ENCODE peak calls at places on chromosomes 13 and 19, in six cellular contexts. C is neural crest cell, T is endothelial cell, H is fibroblast of the aortic adventitia, A is uterus, S is mucosa of descending colon. Q is an unnamed sample.

GRCh38 chr13:38535271-38535670 is 151.6 kb upstream of the FREM2 start:
- DNase-seq in T (no peak), H (no peak), A (no peak), C (no peak), S (no peak), Q (no peak)

GRCh38 chr13:23899555-23899954 is 2.3 kb upstream of the C1QTNF9B start:
- DNase-seq in C (peak), H (peak), S (no peak), T (peak), A (peak), Q (peak)

GRCh38 chr13:110435331-110435730 is 126.2 kb downstream of the RAB20 start:
- DNase-seq in T (no peak), S (no peak), C (no peak), H (no peak), A (no peak), Q (no peak)

GRCh38 chr13:28204690-28205443 is 66.5 kb downstream of the PAN3 start:
- DNase-seq in T (no peak), S (no peak), A (no peak), C (no peak), H (no peak), Q (no peak)

GRCh38 chr19:16306728-16307402 is 17.8 kb upstream of the KLF2 start:
- DNase-seq in S (no peak), C (no peak), T (no peak), H (no peak), A (no peak), Q (no peak)

GRCh38 chr13:45282994-45283393 is 58.0 kb downstream of the TPT1 start:
- DNase-seq in A (no peak), S (no peak), C (no peak), H (no peak), T (no peak), Q (no peak)

GRCh38 chr13:29886446-29886845 is 36.0 kb upstream of the UBL3 start:
- DNase-seq in S (no peak), H (no peak), A (no peak), T (no peak), C (no peak), Q (no peak)

GRCh38 chr19:55258476-55258827 is 365 bp downstream of the PPP6R1 start:
- DNase-seq in H (no peak), S (no peak), A (no peak), T (peak), C (peak), Q (no peak)

GRCh38 chr19:33462112-33462726 is 59.4 kb downstream of the PEPD start:
- DNase-seq in H (no peak), T (no peak), A (no peak), S (no peak), C (no peak), Q (no peak)

DNA sequence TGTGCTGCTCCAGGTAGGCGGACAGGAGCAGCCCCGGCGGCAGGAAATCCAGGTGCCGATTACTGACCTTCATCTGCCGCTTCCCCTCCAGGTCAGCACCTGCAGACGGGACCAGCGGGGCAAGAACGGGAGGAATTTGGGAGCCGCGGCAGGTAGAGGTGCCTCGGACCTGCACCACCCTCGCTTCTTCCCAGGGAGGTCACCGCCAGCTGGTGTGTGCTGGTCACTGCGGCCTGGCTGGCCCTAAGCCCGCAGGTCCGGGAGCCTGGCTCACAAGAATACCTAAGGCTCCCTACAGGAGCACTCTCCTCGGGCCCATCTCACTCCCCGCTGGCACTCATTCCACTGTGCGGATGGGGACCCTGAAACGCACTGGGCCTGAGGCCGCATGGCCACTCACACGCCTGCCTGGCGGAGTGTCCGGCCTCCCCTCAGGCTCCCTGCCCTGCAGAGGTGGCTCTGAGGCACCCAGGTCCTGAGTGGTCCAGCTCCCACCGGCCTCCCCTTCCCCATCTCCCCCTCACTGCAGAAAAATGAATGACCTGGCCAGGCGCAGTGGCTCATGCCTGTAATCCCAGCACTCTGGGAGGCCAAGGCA is 4.3 kb downstream of the RNU6-9 start:
- DNase-seq in C (no peak), A (no peak), H (no peak), T (no peak), S (no peak), Q (no peak)
- TF ChIP-seq CTCF in C (no peak), A (no peak), H (no peak), T (peak), S (no peak), Q (peak)

GRCh38 chr13:25885418-25885817 is 166.4 kb downstream of the SHISA2 start:
- DNase-seq in T (no peak), H (no peak), A (no peak), C (no peak), S (no peak), Q (no peak)

GRCh38 chr13:25887962-25888655 is 163.7 kb downstream of the SHISA2 start:
- DNase-seq in A (no peak), H (no peak), S (no peak), C (no peak), T (no peak), Q (no peak)

GRCh38 chr13:25890671-25891212 is 161.1 kb downstream of the SHISA2 start:
- DNase-seq in H (no peak), T (no peak), C (no peak), S (no peak), A (no peak), Q (peak)

GRCh38 chr13:25882732-25883357 is 169.0 kb downstream of the SHISA2 start:
- DNase-seq in H (no peak), S (no peak), C (no peak), T (no peak), A (no peak), Q (no peak)

GRCh38 chr13:25886438-25887214 is 165.2 kb downstream of the SHISA2 start:
- DNase-seq in A (no peak), H (no peak), T (no peak), C (no peak), S (no peak), Q (peak)
- TF ChIP-seq CTCF in A (no peak), H (no peak), T (no peak), C (no peak), S (no peak), Q (no peak)

GRCh38 chr19:2039082-2039958 is 11.7 kb downstream of the MKNK2 start:
- DNase-seq in C (no peak), A (no peak), H (no peak), S (peak), T (no peak), Q (no peak)
- TF ChIP-seq CTCF in C (no peak), A (no peak), H (no peak), S (no peak), T (no peak), Q (no peak)

GRCh38 chr19:14361824-14362223 is 19.4 kb upstream of the ADGRE5 start:
- DNase-seq in A (peak), T (no peak), H (peak), C (no peak), S (no peak), Q (peak)
- TF ChIP-seq CTCF in A (peak), T (no peak), H (no peak), C (no peak), S (no peak), Q (no peak)

GRCh38 chr19:8988204-8988603 is 22.0 kb downstream of the MUC16 start:
- DNase-seq in C (no peak), S (no peak), H (no peak), T (no peak), A (no peak), Q (no peak)
- TF ChIP-seq CTCF in C (peak), S (no peak), H (no peak), T (peak), A (no peak), Q (no peak)

GRCh38 chr19:49640113-49640898 is at the start of gene RRAS:
- DNase-seq in S (peak), C (peak), T (peak), A (peak), H (peak), Q (peak)

GRCh38 chr19:49643466-49643865 is 1.5 kb downstream of the SCAF1 start:
- DNase-seq in H (no peak), S (no peak), C (no peak), A (no peak), T (no peak), Q (no peak)

GRCh38 chr19:49639401-49640112 is 386 bp downstream of the RRAS start:
- DNase-seq in H (no peak), S (peak), A (peak), T (no peak), C (no peak), Q (no peak)

GRCh38 chr19:49642488-49643035 is 553 bp downstream of the SCAF1 start:
- DNase-seq in C (no peak), T (no peak), H (no peak), S (peak), A (no peak), Q (no peak)

DNA sequence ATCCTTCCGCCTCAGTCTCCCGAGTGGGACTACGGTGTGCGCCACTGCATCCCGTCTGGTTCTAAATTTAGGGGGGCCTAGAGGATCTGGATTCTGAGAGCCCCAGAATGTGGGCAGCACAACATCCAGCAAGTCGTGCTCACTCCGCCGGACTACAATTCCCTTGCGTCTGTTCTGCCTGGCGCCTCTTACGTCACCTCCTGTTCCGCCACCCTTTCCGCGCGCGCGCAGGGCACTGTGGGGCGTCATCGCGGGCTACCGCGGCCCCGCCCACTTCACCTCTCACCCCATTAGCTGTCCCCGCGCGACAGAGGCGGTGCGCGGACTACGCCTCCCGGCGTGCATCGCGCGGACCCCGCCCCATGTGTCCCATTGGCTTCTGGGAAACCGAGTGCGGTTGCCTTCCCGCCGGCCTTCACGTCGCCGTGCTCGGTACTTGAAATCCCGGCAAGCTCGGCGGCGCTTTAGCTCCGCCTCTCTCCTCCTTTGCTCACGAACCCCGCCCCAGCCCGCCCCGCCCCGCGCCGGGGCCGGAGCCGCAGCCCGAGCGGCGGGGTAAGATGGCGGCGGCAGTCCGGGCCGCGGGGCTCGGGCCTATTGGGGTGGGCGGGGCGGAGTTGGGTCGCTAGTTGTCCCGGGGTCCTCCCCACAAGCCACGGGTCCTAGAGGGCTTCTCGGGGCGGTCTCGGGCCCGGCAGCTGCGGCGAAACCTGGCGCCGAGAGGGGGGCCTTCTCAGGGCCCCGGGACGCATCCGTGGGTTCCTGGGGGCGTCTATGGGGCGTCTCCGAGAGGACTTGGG is at the start of gene SCAF1:
- DNase-seq in H (peak), A (peak), T (peak), C (peak), S (peak), Q (peak)
- TF ChIP-seq CTCF in H (no peak), A (no peak), T (no peak), C (no peak), S (no peak), Q (no peak)

GRCh38 chr19:4976412-4977298 is 7.7 kb downstream of the KDM4B start:
- DNase-seq in A (peak), S (no peak), T (peak), C (no peak), H (peak), Q (peak)
- TF ChIP-seq CTCF in A (peak), S (no peak), T (peak), C (peak), H (peak), Q (peak)